ENCODE peak calls at places on chromosomes 7 and 10, in nine cellular contexts. F is CD4-positive, alpha-beta T cell; S is activated naive CD4-positive, alpha-beta T cell treated with anti-CD3 and anti-CD28 coated beads, Interleukin-2, amount 10 ng/mL, durations not matched to agents 7 days and 5 days; E is COLO829; U is astrocyte of the spinal cord; T is activated B cell treated with CpG ODN at 0.5 μM for 24 hours; D is LoVo; P is naive B cell; Q is progenitor cell of endocrine pancreas. C is an unnamed sample.
A peak's percentile ranks its signal among the peaks of the same experiment; 100 is the strongest.

GRCh38 chr7:158818325-158819213 is 10.7 kb downstream of the ESYT2 start:
- DNase-seq in Q (no peak), F (peak; percentile 65), D (peak; percentile 95), E (peak; percentile 64), T (peak; percentile 32), U (peak; percentile 99), S (peak; percentile 88), P (peak; percentile 65), C (peak; percentile 94)

GRCh38 chr10:95660283-95660682 is 3.8 kb upstream of the ALDH18A1 start:
- DNase-seq in F (no peak), T (no peak), D (no peak), P (no peak), S (no peak), Q (no peak), U (peak; percentile 60), E (no peak), C (no peak)

GRCh38 chr7:158320328-158320727 is 267.3 kb downstream of the PTPRN2 start:
- DNase-seq in Q (no peak), T (no peak), D (no peak), E (no peak), S (no peak), U (no peak), P (no peak), F (no peak), C (no peak)

GRCh38 chr10:31136951-31137885 is 105.6 kb upstream of the ZNF438 start:
- DNase-seq in S (peak; percentile 25), D (no peak), Q (no peak), E (no peak), P (no peak), T (no peak), F (no peak), U (peak; percentile 61), C (no peak)

GRCh38 chr7:150686030-150686626 is 622 bp downstream of the GIMAP2 start:
- DNase-seq in F (peak; percentile 52), S (peak; percentile 36), P (no peak), Q (no peak), D (no peak), U (no peak), T (no peak), E (no peak), C (no peak)

GRCh38 chr10:109972372-109973001 is 35.3 kb upstream of the ADD3 start:
- DNase-seq in F (no peak), U (no peak), D (no peak), P (no peak), T (no peak), Q (no peak), E (no peak), S (no peak), C (no peak)

GRCh38 chr10:51250278-51250914 is 176.1 kb downstream of the PRKG1 start:
- DNase-seq in D (no peak), S (no peak), P (no peak), F (no peak), Q (no peak), E (no peak), T (no peak), U (no peak), C (no peak)

GRCh38 chr10:118259288-118259906 is 82.7 kb downstream of the FAM204A start:
- DNase-seq in Q (peak; percentile 40), U (no peak), P (no peak), T (no peak), S (peak; percentile 62), E (peak; percentile 28), D (peak; percentile 39), F (no peak), C (no peak)

GRCh38 chr7:88091988-88092675 is 127.7 kb downstream of the SRI start:
- DNase-seq in P (no peak), S (no peak), U (no peak), Q (no peak), F (no peak), E (no peak), D (no peak), T (no peak), C (no peak)

GRCh38 chr7:122040147-122040546 is 103.9 kb downstream of the AASS start:
- DNase-seq in T (no peak), D (no peak), S (no peak), U (no peak), P (no peak), F (no peak), Q (no peak), E (no peak), C (no peak)

GRCh38 chr10:71805776-71806705 is 32.7 kb upstream of the VSIR start:
- DNase-seq in Q (no peak), S (no peak), F (no peak), E (no peak), U (peak; percentile 12), P (no peak), D (peak; percentile 16), T (no peak), C (no peak)

GRCh38 chr10:30192846-30193608 is 133.6 kb upstream of the JCAD start:
- DNase-seq in T (no peak), U (no peak), D (no peak), S (no peak), F (no peak), E (no peak), P (no peak), Q (no peak), C (no peak)

GRCh38 chr7:24820730-24821044 is 63.4 kb upstream of the GSDME start:
- DNase-seq in U (no peak), S (no peak), D (peak; percentile 88), P (no peak), T (no peak), F (no peak), Q (no peak), E (peak; percentile 63), C (no peak)

GRCh38 chr7:121576148-121576921 is 180.2 kb upstream of the FAM3C start:
- DNase-seq in S (no peak), P (no peak), E (no peak), F (no peak), Q (no peak), U (no peak), D (no peak), T (no peak), C (no peak)

GRCh38 chr7:70698219-70698832 is 433.6 kb upstream of the GALNT17 start:
- DNase-seq in U (peak; percentile 72), P (peak; percentile 26), E (peak; percentile 71), S (peak; percentile 24), Q (no peak), F (no peak), T (no peak), D (peak; percentile 78), C (no peak)

GRCh38 chr7:27245798-27246691 is 3.4 kb downstream of the EVX1 start:
- DNase-seq in P (no peak), E (no peak), T (no peak), F (no peak), U (no peak), S (no peak), Q (no peak), D (no peak), C (no peak)

GRCh38 chr10:66747451-66747850 is 178.4 kb upstream of the LRRTM3 start:
- DNase-seq in U (peak; percentile 92), F (no peak), S (no peak), E (no peak), D (peak; percentile 50), P (no peak), T (no peak), Q (no peak), C (no peak)

GRCh38 chr7:132113536-132114409 is 462.5 kb downstream of the PLXNA4 start:
- DNase-seq in Q (no peak), D (no peak), E (no peak), T (no peak), S (no peak), U (no peak), F (no peak), P (no peak), C (no peak)

C was measured in right lobe of liver.